ENCODE peak calls at places on chromosomes 11 and 22, in five cellular contexts. W is fibroblast of lung, X is sigmoid colon, I is lower lobe of right lung, E is heart right ventricle. S is an unnamed sample. For H3K9me3, the result is how much of the 10 kb centered on the place peaks cover.

GRCh38 chr11:61118004-61118403 is 15.7 kb downstream of the CD5 start:
- DNase-seq in W (no peak), X (no peak), I (no peak), E (no peak), S (no peak)

GRCh38 chr11:14974021-14974698 is 2.0 kb upstream of the CALCA start:
- DNase-seq in W (peak), X (no peak), I (no peak), E (no peak), S (peak)

GRCh38 chr11:78032090-78032489 is 9.0 kb upstream of the KCTD14 start:
- DNase-seq in W (no peak), X (no peak), I (no peak), E (no peak), S (no peak)

GRCh38 chr22:44026066-44026629 is 2.0 kb downstream of the PARVB start:
- DNase-seq in W (no peak), X (no peak), I (peak), E (no peak), S (peak)

GRCh38 chr22:24331468-24332440 is 61.1 kb downstream of the SPECC1L start:
- DNase-seq in W (peak), X (no peak), I (no peak), E (no peak), S (no peak)

GRCh38 chr11:130840683-130841082 is 75.6 kb downstream of the SNX19 start:
- DNase-seq in W (no peak), X (no peak), I (no peak), E (no peak), S (no peak)

GRCh38 chr11:120775986-120776682 is 247.8 kb upstream of the TBCEL start:
- DNase-seq in W (no peak), X (no peak), I (no peak), E (no peak), S (no peak)

GRCh38 chr11:113506461-113506860 is 31.3 kb upstream of the DRD2 start:
- DNase-seq in W (no peak), X (no peak), I (no peak), E (no peak), S (no peak)

GRCh38 chr11:35725880-35726279 is 63.3 kb downstream of the TRIM44 start:
- DNase-seq in W (peak), X (no peak), I (no peak), E (no peak), S (peak)

GRCh38 chr11:110862407-110862806 is 150.2 kb upstream of the ARHGAP20 start:
- DNase-seq in W (no peak), X (no peak), I (no peak), E (no peak), S (no peak)

GRCh38 chr11:94948070-94948617 is 25.2 kb downstream of the CWC15 start:
- DNase-seq in W (peak), X (no peak), I (no peak), E (no peak), S (peak)

GRCh38 chr11:116239247-116239646 is 533.5 kb downstream of the BUD13 start:
- DNase-seq in W (no peak), X (no peak), I (no peak), E (no peak), S (no peak)

GRCh38 chr11:111427471-111427912 is 48.4 kb upstream of the POU2AF1 start:
- DNase-seq in W (no peak), X (no peak), I (no peak), E (no peak), S (no peak)

GRCh38 chr11:121656333-121657090 is 203.7 kb upstream of the SORL1-AS1 start:
- DNase-seq in W (peak), X (peak), I (no peak), E (no peak), S (no peak)

GRCh38 chr11:65329944-65330403 is 3.7 kb upstream of the DPF2 start:
- DNase-seq in W (peak), X (peak), I (peak), E (peak), S (peak)

GRCh38 chr22:23075525-23076216 is 5.4 kb downstream of the GNAZ start:
- DNase-seq in W (no peak), X (no peak), I (no peak), E (no peak), S (peak)

GRCh38 chr11:4664791-4665190 is 21.0 kb downstream of the OR51E1 start:
- DNase-seq in W (no peak), X (no peak), I (no peak), E (no peak), S (no peak)

GRCh38 chr22:35140879-35141745 is 75.2 kb downstream of the ISX start:
- DNase-seq in W (no peak), X (no peak), I (no peak), E (no peak), S (peak)

GRCh38 chr11:123526027-123526805 is 96.1 kb downstream of the GRAMD1B start:
- DNase-seq in W (no peak), X (no peak), I (no peak), E (no peak), S (no peak)

GRCh38 chr11:61023086-61024035 is 51.9 kb downstream of the CD6 start:
- DNase-seq in W (no peak), X (peak), I (no peak), E (no peak), S (no peak)

GRCh38 chr11:86069408-86070086 is 663 bp upstream of the PICALM start:
- DNase-seq in W (peak), X (peak), I (no peak), E (no peak), S (peak)

GRCh38 chr22:25816522-25817059 is 74.6 kb downstream of the MYO18B start:
- DNase-seq in W (no peak), X (no peak), I (no peak), E (no peak), S (no peak)

GRCh38 chr22:37801946-37802309 is 5.8 kb upstream of the GCAT start:
- DNase-seq in W (no peak), X (no peak), I (no peak), E (no peak), S (peak)

GRCh38 chr11:64181506-64182411 is 4.2 kb upstream of the STIP1 start:
- DNase-seq in W (peak), X (peak), I (peak), E (peak), S (peak)

GRCh38 chr22:37337204-37337943 is 55.1 kb downstream of the CYTH4 start:
- DNase-seq in W (peak), X (no peak), I (no peak), E (no peak), S (peak)

DNA sequence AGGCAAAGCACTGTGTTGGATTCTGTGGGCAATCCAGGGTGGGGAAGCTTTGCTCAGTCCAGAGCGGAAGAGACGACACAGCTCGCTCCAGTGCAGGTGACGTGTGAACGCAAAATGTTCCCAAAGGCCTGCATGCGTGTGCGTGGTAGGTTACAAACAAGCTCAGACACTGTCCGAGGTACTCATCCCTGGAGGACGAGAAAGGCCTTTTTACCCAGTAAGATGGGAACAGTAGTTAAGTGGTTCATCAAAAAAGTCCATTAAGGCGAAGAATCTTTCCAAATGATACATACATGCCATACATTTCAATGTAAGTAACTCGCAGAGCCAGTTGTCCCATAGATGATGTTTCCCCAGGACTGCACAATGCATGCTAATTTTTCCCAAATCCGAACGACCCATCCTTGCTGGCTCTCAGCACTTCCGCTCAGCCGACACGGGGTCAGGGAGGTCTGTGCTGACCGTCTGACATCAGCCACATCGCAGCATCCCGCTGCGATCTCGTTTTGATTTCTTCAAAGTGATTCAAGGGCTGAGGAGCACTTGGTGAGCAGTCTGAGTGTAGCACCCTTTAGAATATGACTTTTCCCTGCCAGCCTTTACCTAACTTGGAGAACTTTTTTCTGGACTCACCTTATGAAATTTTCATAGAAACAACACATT is 19.0 kb downstream of the B3GAT1 start:
- DNase-seq in W (no peak), X (no peak), I (no peak), E (no peak), S (no peak)
- H3K9me3 ChIP-seq in W (under half), X (under half), I (under half), E (under half), S (under half)

DNA sequence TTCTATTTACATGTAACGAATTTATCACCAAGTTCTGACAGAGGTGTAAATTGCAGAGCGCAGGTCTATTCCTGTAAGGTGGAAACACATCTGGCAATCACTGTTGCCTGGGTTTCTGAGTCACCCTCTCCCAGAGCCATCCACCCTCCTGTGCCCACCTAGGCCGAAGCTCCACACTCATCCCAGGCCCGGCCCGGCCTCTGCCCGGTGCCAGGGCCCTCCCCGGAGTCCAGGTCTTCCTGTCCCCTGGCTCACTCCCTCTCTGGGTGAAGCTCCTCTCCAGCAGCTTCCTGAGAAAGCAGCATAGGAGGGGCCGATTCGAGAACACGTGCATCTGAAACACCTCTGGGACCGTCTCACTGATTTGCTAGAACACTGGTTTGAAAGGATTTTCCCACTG is 308.2 kb downstream of the SHANK2 start:
- DNase-seq in W (no peak), X (no peak), I (no peak), E (no peak), S (no peak)
- H3K9me3 ChIP-seq in W (under half), X (under half), I (under half), E (under half), S (under half)

GRCh38 chr11:2653930-2654739 is 45.7 kb downstream of the KCNQ1OT1 start:
- DNase-seq in W (no peak), X (no peak), I (no peak), E (no peak), S (peak)
- H3K9me3 ChIP-seq in W (under half), X (under half), I (under half), E (half or more), S (under half)

DNA sequence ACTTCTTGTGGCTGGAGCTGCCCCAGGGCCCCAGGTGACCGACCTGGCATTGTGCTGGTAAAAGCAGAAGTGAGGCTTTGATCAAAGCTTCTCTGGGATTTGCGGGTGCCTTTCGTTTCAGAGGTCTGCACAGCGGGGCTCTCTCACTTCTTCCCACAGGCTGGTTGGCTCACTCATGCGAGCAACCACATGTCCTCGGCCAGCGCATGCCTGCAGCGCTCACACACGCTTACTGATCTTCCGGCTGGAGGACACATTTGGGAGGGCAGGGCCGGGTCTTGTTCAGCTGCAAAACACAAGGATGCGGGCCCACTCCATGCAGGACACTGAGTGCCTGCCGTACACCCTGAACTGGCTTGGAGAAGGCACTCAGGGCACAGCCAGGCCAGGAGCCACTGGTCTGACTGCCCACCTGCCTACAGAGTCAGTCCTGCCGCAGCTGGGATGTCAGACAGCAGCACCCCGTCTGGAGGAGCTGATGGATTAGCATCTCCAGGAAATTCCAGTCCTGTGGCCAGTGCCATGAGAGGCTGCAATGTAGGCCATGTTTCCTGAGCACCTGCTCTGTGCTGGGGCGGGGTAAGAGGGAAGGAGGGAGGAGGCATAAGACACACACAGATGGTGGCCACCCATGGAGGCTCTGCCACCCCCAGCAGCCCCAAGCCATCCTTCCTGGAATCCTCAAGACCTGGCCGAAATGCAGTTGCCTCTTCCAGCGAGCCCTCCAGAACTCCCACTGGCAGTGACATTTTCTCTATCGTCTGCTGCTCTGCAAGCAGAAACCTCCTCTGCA is 1383.2 kb downstream of the BRD1 start:
- DNase-seq in W (peak), X (no peak), I (peak), E (no peak), S (no peak)
- H3K9me3 ChIP-seq in W (under half), X (under half), I (under half), E (under half), S (under half)

GRCh38 chr11:20640401-20640800 is 29.0 kb upstream of the NELL1 start:
- DNase-seq in W (no peak), X (no peak), I (no peak), E (no peak), S (no peak)

GRCh38 chr11:20639688-20640087 is 29.7 kb upstream of the NELL1 start:
- DNase-seq in W (no peak), X (no peak), I (no peak), E (no peak), S (no peak)

GRCh38 chr11:20634044-20634443 is 34.6 kb downstream of the SLC6A5 start:
- DNase-seq in W (no peak), X (no peak), I (no peak), E (no peak), S (no peak)

GRCh38 chr11:20634781-20635180 is 34.6 kb upstream of the NELL1 start:
- DNase-seq in W (no peak), X (no peak), I (no peak), E (no peak), S (no peak)

DNA sequence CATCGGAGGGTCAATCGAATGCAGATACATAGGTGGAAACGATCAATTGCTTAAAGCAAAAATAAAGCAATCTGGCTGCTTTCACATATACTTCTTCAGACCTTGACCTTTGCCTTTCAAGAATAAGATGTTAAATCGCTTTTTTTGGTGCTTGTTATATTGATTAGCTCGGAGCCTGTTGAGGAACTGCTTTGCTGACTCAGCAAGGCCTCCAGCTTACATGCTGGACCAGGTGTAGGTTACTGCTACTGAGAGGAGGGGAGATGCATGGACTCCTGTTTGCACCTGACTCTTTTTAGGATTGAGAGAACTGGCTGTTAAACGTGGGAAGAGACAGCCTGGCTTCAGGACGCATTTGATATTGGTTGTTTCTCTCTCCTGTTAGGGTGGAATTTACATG is 31.3 kb upstream of the NELL1 start:
- DNase-seq in W (no peak), X (no peak), I (no peak), E (no peak), S (no peak)
- H3K9me3 ChIP-seq in W (under half), X (under half), I (under half), E (under half), S (under half)

GRCh38 chr11:73660497-73661034 is 14.2 kb downstream of the PLEKHB1 start:
- DNase-seq in W (no peak), X (no peak), I (no peak), E (no peak), S (no peak)
- H3K9me3 ChIP-seq in W (under half), X (under half), I (under half), E (under half), S (under half)

GRCh38 chr22:29071261-29072045 is 1.4 kb upstream of the KREMEN1 start:
- DNase-seq in W (peak), X (peak), I (peak), E (peak), S (peak)

GRCh38 chr22:29072979-29073617 is at the start of gene KREMEN1:
- DNase-seq in W (no peak), X (no peak), I (no peak), E (no peak), S (peak)

GRCh38 chr22:29072193-29072978 is 449 bp upstream of the KREMEN1 start:
- DNase-seq in W (peak), X (peak), I (peak), E (peak), S (peak)

GRCh38 chr22:29073618-29074275 is 912 bp downstream of the KREMEN1 start:
- DNase-seq in W (peak), X (no peak), I (peak), E (peak), S (peak)

GRCh38 chr22:29074276-29074625 is 1.4 kb downstream of the KREMEN1 start:
- DNase-seq in W (no peak), X (no peak), I (no peak), E (no peak), S (no peak)
- H3K9me3 ChIP-seq in W (under half), X (under half), I (under half), E (under half), S (under half)

DNA sequence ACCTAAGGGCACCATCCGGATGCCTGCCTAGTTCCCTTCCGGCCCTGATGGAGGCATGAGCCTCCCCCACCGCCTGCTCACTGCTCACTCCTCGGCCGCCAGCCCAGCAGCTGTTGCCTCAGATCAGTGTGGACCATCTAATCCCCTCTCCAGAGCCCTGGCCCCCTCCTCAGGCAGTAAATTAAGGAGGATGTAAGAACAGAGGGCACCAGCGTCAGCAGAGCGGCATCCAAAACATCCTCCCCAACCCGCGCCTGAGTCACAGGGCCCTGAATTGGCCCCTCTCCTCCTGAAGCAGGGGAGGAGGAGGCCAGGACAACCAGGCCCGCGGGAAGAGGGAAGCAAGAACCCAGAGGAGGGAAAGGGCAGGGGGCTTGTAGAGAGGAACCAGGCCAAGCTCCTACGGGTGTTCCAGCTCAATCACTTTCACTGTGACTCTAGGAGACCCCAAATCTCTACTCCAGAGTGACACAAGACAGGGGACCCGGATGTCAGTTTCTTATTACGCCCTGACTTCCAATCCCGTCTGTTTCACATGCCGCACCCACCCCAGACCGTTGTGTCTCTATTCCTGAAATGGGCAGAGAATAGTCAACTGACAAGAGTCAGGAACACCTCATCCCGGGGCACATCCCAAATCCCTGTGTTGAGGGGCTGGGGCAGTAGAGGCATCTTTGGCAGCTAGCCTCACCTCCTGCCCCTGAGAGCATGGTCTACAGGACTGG is 31.3 kb upstream of the MYOD1 start:
- DNase-seq in W (no peak), X (no peak), I (no peak), E (no peak), S (no peak)
- H3K9me3 ChIP-seq in W (under half), X (under half), I (under half), E (under half), S (under half)

S was measured in osteoblast.